ENCODE peak calls at places on chromosomes 1 and 21, in five cellular contexts. One of them, this sample, is unnamed.

GRCh38 chr1:10659646-10660540 is 136.6 kb downstream of the CASZ1 start:
- DNase-seq in T-helper 1 cell: no peak
- DNase-seq in A172: no peak
- DNase-seq in stimulated activated CD8-positive, alpha-beta memory T cell treated with anti-CD3 and anti-CD28 coated beads, Interleukin-15, amount 100 ng/mL, for 1 hour: no peak
- DNase-seq in non-pigmented ciliary epithelial cell: no peak
- DNase-seq in this sample: no peak

GRCh38 chr1:3296858-3297257 is 157.6 kb upstream of the ARHGEF16 start:
- DNase-seq in T-helper 1 cell: no peak
- DNase-seq in A172: no peak
- DNase-seq in stimulated activated CD8-positive, alpha-beta memory T cell treated with anti-CD3 and anti-CD28 coated beads, Interleukin-15, amount 100 ng/mL, for 1 hour: no peak
- DNase-seq in non-pigmented ciliary epithelial cell: no peak
- DNase-seq in this sample: no peak

GRCh38 chr1:26786437-26787380 is 1.0 kb upstream of the PIGV start:
- DNase-seq in T-helper 1 cell: no peak
- DNase-seq in A172: peak; percentile 82
- DNase-seq in stimulated activated CD8-positive, alpha-beta memory T cell treated with anti-CD3 and anti-CD28 coated beads, Interleukin-15, amount 100 ng/mL, for 1 hour: no peak
- DNase-seq in non-pigmented ciliary epithelial cell: peak; percentile 69
- DNase-seq in this sample: peak; percentile 58

GRCh38 chr1:236067854-236068454 is 3.1 kb upstream of the NID1 start:
- DNase-seq in T-helper 1 cell: no peak
- DNase-seq in A172: no peak
- DNase-seq in stimulated activated CD8-positive, alpha-beta memory T cell treated with anti-CD3 and anti-CD28 coated beads, Interleukin-15, amount 100 ng/mL, for 1 hour: no peak
- DNase-seq in non-pigmented ciliary epithelial cell: no peak
- DNase-seq in this sample: peak; percentile 15

GRCh38 chr1:15952317-15953258 is 23.3 kb downstream of the ZBTB17 start:
- DNase-seq in T-helper 1 cell: no peak
- DNase-seq in A172: peak; percentile 95
- DNase-seq in stimulated activated CD8-positive, alpha-beta memory T cell treated with anti-CD3 and anti-CD28 coated beads, Interleukin-15, amount 100 ng/mL, for 1 hour: no peak
- DNase-seq in non-pigmented ciliary epithelial cell: peak; percentile 94
- DNase-seq in this sample: peak; percentile 51

GRCh38 chr1:39787468-39787867 is 1.2 kb downstream of the BMP8B start:
- DNase-seq in T-helper 1 cell: no peak
- DNase-seq in A172: no peak
- DNase-seq in stimulated activated CD8-positive, alpha-beta memory T cell treated with anti-CD3 and anti-CD28 coated beads, Interleukin-15, amount 100 ng/mL, for 1 hour: no peak
- DNase-seq in non-pigmented ciliary epithelial cell: no peak
- DNase-seq in this sample: no peak

GRCh38 chr1:3461238-3461933 is 6.9 kb downstream of the ARHGEF16 start:
- DNase-seq in T-helper 1 cell: no peak
- DNase-seq in A172: no peak
- DNase-seq in stimulated activated CD8-positive, alpha-beta memory T cell treated with anti-CD3 and anti-CD28 coated beads, Interleukin-15, amount 100 ng/mL, for 1 hour: no peak
- DNase-seq in non-pigmented ciliary epithelial cell: no peak
- DNase-seq in this sample: no peak

GRCh38 chr1:36125129-36125991 is at the start of gene COL8A2:
- DNase-seq in T-helper 1 cell: no peak
- DNase-seq in A172: no peak
- DNase-seq in stimulated activated CD8-positive, alpha-beta memory T cell treated with anti-CD3 and anti-CD28 coated beads, Interleukin-15, amount 100 ng/mL, for 1 hour: no peak
- DNase-seq in non-pigmented ciliary epithelial cell: no peak
- DNase-seq in this sample: no peak

GRCh38 chr1:6509603-6510291 is 18.3 kb upstream of the PLEKHG5 start:
- DNase-seq in T-helper 1 cell: no peak
- DNase-seq in A172: no peak
- DNase-seq in stimulated activated CD8-positive, alpha-beta memory T cell treated with anti-CD3 and anti-CD28 coated beads, Interleukin-15, amount 100 ng/mL, for 1 hour: no peak
- DNase-seq in non-pigmented ciliary epithelial cell: no peak
- DNase-seq in this sample: no peak

GRCh38 chr1:117826551-117827078 is 102.8 kb downstream of the GDAP2 start:
- DNase-seq in T-helper 1 cell: no peak
- DNase-seq in A172: peak; percentile 95
- DNase-seq in stimulated activated CD8-positive, alpha-beta memory T cell treated with anti-CD3 and anti-CD28 coated beads, Interleukin-15, amount 100 ng/mL, for 1 hour: no peak
- DNase-seq in non-pigmented ciliary epithelial cell: no peak
- DNase-seq in this sample: peak; percentile 33

GRCh38 chr21:35406600-35406999 is 357.5 kb upstream of the RUNX1 start:
- DNase-seq in T-helper 1 cell: no peak
- DNase-seq in A172: no peak
- DNase-seq in stimulated activated CD8-positive, alpha-beta memory T cell treated with anti-CD3 and anti-CD28 coated beads, Interleukin-15, amount 100 ng/mL, for 1 hour: no peak
- DNase-seq in non-pigmented ciliary epithelial cell: no peak
- DNase-seq in this sample: no peak

GRCh38 chr21:21295303-21295702 is 297.1 kb downstream of the NCAM2 start:
- DNase-seq in T-helper 1 cell: no peak
- DNase-seq in A172: no peak
- DNase-seq in stimulated activated CD8-positive, alpha-beta memory T cell treated with anti-CD3 and anti-CD28 coated beads, Interleukin-15, amount 100 ng/mL, for 1 hour: no peak
- DNase-seq in non-pigmented ciliary epithelial cell: no peak
- DNase-seq in this sample: no peak

GRCh38 chr1:111990026-111990877 is 784 bp upstream of the KCND3 start:
- DNase-seq in T-helper 1 cell: no peak
- DNase-seq in A172: no peak
- DNase-seq in stimulated activated CD8-positive, alpha-beta memory T cell treated with anti-CD3 and anti-CD28 coated beads, Interleukin-15, amount 100 ng/mL, for 1 hour: no peak
- DNase-seq in non-pigmented ciliary epithelial cell: no peak
- DNase-seq in this sample: peak; percentile 6

GRCh38 chr1:97457446-97458089 is 463.3 kb downstream of the DPYD start:
- DNase-seq in T-helper 1 cell: no peak
- DNase-seq in A172: no peak
- DNase-seq in stimulated activated CD8-positive, alpha-beta memory T cell treated with anti-CD3 and anti-CD28 coated beads, Interleukin-15, amount 100 ng/mL, for 1 hour: no peak
- DNase-seq in non-pigmented ciliary epithelial cell: no peak
- DNase-seq in this sample: no peak

GRCh38 chr1:226938903-226939438 is 1.1 kb upstream of the COQ8A start:
- DNase-seq in T-helper 1 cell: no peak
- DNase-seq in A172: peak; percentile 47
- DNase-seq in stimulated activated CD8-positive, alpha-beta memory T cell treated with anti-CD3 and anti-CD28 coated beads, Interleukin-15, amount 100 ng/mL, for 1 hour: no peak
- DNase-seq in non-pigmented ciliary epithelial cell: no peak
- DNase-seq in this sample: peak; percentile 32

GRCh38 chr1:226239421-226239820 is 16.0 kb downstream of the MIXL1 start:
- DNase-seq in T-helper 1 cell: no peak
- DNase-seq in A172: no peak
- DNase-seq in stimulated activated CD8-positive, alpha-beta memory T cell treated with anti-CD3 and anti-CD28 coated beads, Interleukin-15, amount 100 ng/mL, for 1 hour: no peak
- DNase-seq in non-pigmented ciliary epithelial cell: no peak
- DNase-seq in this sample: no peak

GRCh38 chr1:10217748-10218441 is 7.5 kb downstream of the KIF1B start:
- DNase-seq in T-helper 1 cell: no peak
- DNase-seq in A172: peak; percentile 11
- DNase-seq in stimulated activated CD8-positive, alpha-beta memory T cell treated with anti-CD3 and anti-CD28 coated beads, Interleukin-15, amount 100 ng/mL, for 1 hour: no peak
- DNase-seq in non-pigmented ciliary epithelial cell: no peak
- DNase-seq in this sample: no peak

GRCh38 chr1:190633488-190633887 is 155.8 kb upstream of the BRINP3 start:
- DNase-seq in T-helper 1 cell: no peak
- DNase-seq in A172: no peak
- DNase-seq in stimulated activated CD8-positive, alpha-beta memory T cell treated with anti-CD3 and anti-CD28 coated beads, Interleukin-15, amount 100 ng/mL, for 1 hour: no peak
- DNase-seq in non-pigmented ciliary epithelial cell: no peak
- DNase-seq in this sample: no peak

GRCh38 chr21:45322960-45323461 is 35.3 kb upstream of the POFUT2 start:
- DNase-seq in T-helper 1 cell: peak; percentile 9
- DNase-seq in A172: peak; percentile 92
- DNase-seq in stimulated activated CD8-positive, alpha-beta memory T cell treated with anti-CD3 and anti-CD28 coated beads, Interleukin-15, amount 100 ng/mL, for 1 hour: no peak
- DNase-seq in non-pigmented ciliary epithelial cell: no peak
- DNase-seq in this sample: peak; percentile 55

GRCh38 chr1:85569737-85570404 is 10.7 kb upstream of the CCN1 start:
- DNase-seq in T-helper 1 cell: no peak
- DNase-seq in A172: no peak
- DNase-seq in stimulated activated CD8-positive, alpha-beta memory T cell treated with anti-CD3 and anti-CD28 coated beads, Interleukin-15, amount 100 ng/mL, for 1 hour: no peak
- DNase-seq in non-pigmented ciliary epithelial cell: no peak
- DNase-seq in this sample: no peak

GRCh38 chr1:8818325-8818775 is 910 bp upstream of the RERE start:
- DNase-seq in T-helper 1 cell: no peak
- DNase-seq in A172: no peak
- DNase-seq in stimulated activated CD8-positive, alpha-beta memory T cell treated with anti-CD3 and anti-CD28 coated beads, Interleukin-15, amount 100 ng/mL, for 1 hour: no peak
- DNase-seq in non-pigmented ciliary epithelial cell: peak; percentile 53
- DNase-seq in this sample: peak; percentile 66

GRCh38 chr1:33228935-33229487 is 27.3 kb upstream of the ZNF362 start:
- DNase-seq in T-helper 1 cell: no peak
- DNase-seq in A172: no peak
- DNase-seq in stimulated activated CD8-positive, alpha-beta memory T cell treated with anti-CD3 and anti-CD28 coated beads, Interleukin-15, amount 100 ng/mL, for 1 hour: no peak
- DNase-seq in non-pigmented ciliary epithelial cell: peak; percentile 77
- DNase-seq in this sample: no peak

GRCh38 chr1:13788795-13789194 is 88.8 kb downstream of the PRDM2 start:
- DNase-seq in T-helper 1 cell: no peak
- DNase-seq in A172: no peak
- DNase-seq in stimulated activated CD8-positive, alpha-beta memory T cell treated with anti-CD3 and anti-CD28 coated beads, Interleukin-15, amount 100 ng/mL, for 1 hour: no peak
- DNase-seq in non-pigmented ciliary epithelial cell: no peak
- DNase-seq in this sample: no peak

GRCh38 chr1:203149188-203149840 is 21.8 kb downstream of the ADORA1 start:
- DNase-seq in T-helper 1 cell: no peak
- DNase-seq in A172: no peak
- DNase-seq in stimulated activated CD8-positive, alpha-beta memory T cell treated with anti-CD3 and anti-CD28 coated beads, Interleukin-15, amount 100 ng/mL, for 1 hour: no peak
- DNase-seq in non-pigmented ciliary epithelial cell: no peak
- DNase-seq in this sample: no peak

GRCh38 chr1:54848134-54848948 is 38.7 kb downstream of the DHCR24 start:
- DNase-seq in T-helper 1 cell: no peak
- DNase-seq in A172: no peak
- DNase-seq in stimulated activated CD8-positive, alpha-beta memory T cell treated with anti-CD3 and anti-CD28 coated beads, Interleukin-15, amount 100 ng/mL, for 1 hour: no peak
- DNase-seq in non-pigmented ciliary epithelial cell: no peak
- DNase-seq in this sample: no peak

GRCh38 chr1:151574575-151575529 is 34.7 kb downstream of the TUFT1 start:
- DNase-seq in T-helper 1 cell: no peak
- DNase-seq in A172: peak; percentile 97
- DNase-seq in stimulated activated CD8-positive, alpha-beta memory T cell treated with anti-CD3 and anti-CD28 coated beads, Interleukin-15, amount 100 ng/mL, for 1 hour: no peak
- DNase-seq in non-pigmented ciliary epithelial cell: no peak
- DNase-seq in this sample: no peak